ENCODE peak calls at places on chromosomes 16 and 17, in four cellular contexts. X is HepG2, J is GM12878, C is K562. V is an unnamed sample.

GRCh38 chr16:5884996-5885395 is 787.4 kb upstream of the EEF2KMT start:
- DNase-seq in C (no peak), X (no peak), J (no peak), V (no peak)

GRCh38 chr17:49015924-49016774 is 19.0 kb downstream of the IGF2BP1 start:
- DNase-seq in X (no peak), J (no peak), C (no peak), V (no peak)

GRCh38 chr17:77409282-77410161 is 268.8 kb downstream of the SEC14L1 start:
- DNase-seq in X (no peak), C (no peak), J (no peak), V (peak; percentile 70)

GRCh38 chr16:19472487-19472886 is 49.4 kb downstream of the GDE1 start:
- DNase-seq in J (no peak), X (no peak), C (no peak), V (no peak)

GRCh38 chr17:20996724-20997615 is 45.8 kb downstream of the USP22 start:
- DNase-seq in C (no peak), X (no peak), J (no peak), V (no peak)

GRCh38 chr17:7415784-7416183 is 4.3 kb upstream of the SPEM1 start:
- DNase-seq in C (no peak), J (no peak), X (no peak), V (no peak)

GRCh38 chr17:12815642-12816141 is 26.4 kb downstream of the ARHGAP44 start:
- DNase-seq in C (no peak), X (no peak), J (peak; percentile 82), V (no peak)

GRCh38 chr16:89815639-89816348 is 653 bp downstream of the FANCA start:
- DNase-seq in X (no peak), C (peak; percentile 36), J (no peak), V (no peak)

GRCh38 chr16:61887903-61888302 is 148.3 kb downstream of the CDH8 start:
- DNase-seq in C (no peak), X (no peak), J (peak; percentile 19), V (no peak)

DNA sequence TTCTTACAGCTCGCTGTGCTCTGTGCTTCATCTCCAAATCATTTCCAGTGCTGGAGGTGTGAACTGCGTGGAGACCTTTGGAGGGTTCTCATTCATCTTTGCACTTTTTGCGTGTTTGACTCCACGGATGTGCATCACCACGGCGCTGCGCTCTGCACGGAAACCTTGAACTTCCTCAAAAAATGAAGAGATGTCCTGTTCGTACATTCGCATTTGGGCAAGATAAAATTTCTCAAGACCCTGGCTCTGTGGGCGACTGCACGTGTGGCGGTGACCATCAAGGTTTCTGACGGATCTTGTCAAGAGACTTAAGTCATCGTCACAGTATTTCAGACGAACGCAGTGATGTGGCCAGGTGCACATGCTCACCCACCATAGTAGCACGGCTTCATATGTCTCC is 10.3 kb upstream of the PVALEF start:
- DNase-seq in J (no peak), X (no peak), C (no peak), V (no peak)
- TF ChIP-seq CBFB in J (no peak), X (no peak), C (no peak), V (no peak)

GRCh38 chr16:80029381-80029630 is 428.8 kb upstream of the MAF start:
- DNase-seq in C (no peak), X (no peak), J (no peak), V (no peak)
- TF ChIP-seq CREB1 in C (no peak), X (no peak), J (no peak), V (no peak)

GRCh38 chr17:3681565-3681964 is 13.0 kb downstream of the EMC6 start:
- DNase-seq in J (no peak), C (no peak), X (no peak), V (no peak)

GRCh38 chr17:3682033-3682432 is 13.4 kb downstream of the EMC6 start:
- DNase-seq in X (no peak), J (no peak), C (no peak), V (no peak)

GRCh38 chr17:3681057-3681456 is 12.4 kb downstream of the EMC6 start:
- DNase-seq in J (no peak), C (no peak), X (no peak), V (no peak)

GRCh38 chr17:3685174-3685812 is 10.7 kb downstream of the P2RX5 start:
- DNase-seq in C (no peak), X (no peak), J (no peak), V (no peak)

DNA sequence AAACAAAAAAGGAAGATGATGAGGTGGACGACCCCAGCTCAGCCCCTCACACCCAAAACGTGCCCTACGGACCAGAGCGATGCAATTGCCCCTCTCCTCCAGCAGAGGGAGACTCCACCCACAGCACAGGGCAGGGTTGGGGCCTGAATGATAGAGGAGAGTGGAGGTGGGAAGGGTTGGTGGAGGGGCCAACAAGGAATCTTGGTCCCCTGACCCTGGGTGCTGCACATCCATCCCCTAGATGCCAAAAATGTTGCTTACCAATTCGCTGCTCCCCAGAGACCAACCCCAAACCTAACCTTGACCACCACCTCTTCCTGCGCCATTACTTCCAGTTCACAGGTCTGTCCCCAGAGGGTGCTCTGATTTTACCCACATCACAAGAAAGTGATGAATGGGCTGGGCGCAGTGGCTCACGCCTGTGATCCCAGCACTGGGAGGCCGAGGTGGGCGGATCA is 12.9 kb downstream of the P2RX5 start:
- DNase-seq in X (peak; percentile 27), C (peak; percentile 74), J (peak; percentile 48), V (peak; percentile 64)
- TF ChIP-seq CBFB in X (no peak), C (no peak), J (no peak), V (no peak)

GRCh38 chr17:82065193-82065637 is 389 bp downstream of the DUS1L start:
- DNase-seq in C (no peak), X (no peak), J (no peak), V (no peak)

GRCh38 chr17:82062984-82063368 is 2.6 kb downstream of the DUS1L start:
- DNase-seq in J (no peak), X (no peak), C (no peak), V (no peak)

GRCh38 chr17:82063424-82064415 is 1.9 kb downstream of the DUS1L start:
- DNase-seq in C (no peak), X (no peak), J (no peak), V (no peak)

GRCh38 chr17:82064433-82065192 is 991 bp downstream of the DUS1L start:
- DNase-seq in X (peak; percentile 38), C (no peak), J (no peak), V (no peak)

DNA sequence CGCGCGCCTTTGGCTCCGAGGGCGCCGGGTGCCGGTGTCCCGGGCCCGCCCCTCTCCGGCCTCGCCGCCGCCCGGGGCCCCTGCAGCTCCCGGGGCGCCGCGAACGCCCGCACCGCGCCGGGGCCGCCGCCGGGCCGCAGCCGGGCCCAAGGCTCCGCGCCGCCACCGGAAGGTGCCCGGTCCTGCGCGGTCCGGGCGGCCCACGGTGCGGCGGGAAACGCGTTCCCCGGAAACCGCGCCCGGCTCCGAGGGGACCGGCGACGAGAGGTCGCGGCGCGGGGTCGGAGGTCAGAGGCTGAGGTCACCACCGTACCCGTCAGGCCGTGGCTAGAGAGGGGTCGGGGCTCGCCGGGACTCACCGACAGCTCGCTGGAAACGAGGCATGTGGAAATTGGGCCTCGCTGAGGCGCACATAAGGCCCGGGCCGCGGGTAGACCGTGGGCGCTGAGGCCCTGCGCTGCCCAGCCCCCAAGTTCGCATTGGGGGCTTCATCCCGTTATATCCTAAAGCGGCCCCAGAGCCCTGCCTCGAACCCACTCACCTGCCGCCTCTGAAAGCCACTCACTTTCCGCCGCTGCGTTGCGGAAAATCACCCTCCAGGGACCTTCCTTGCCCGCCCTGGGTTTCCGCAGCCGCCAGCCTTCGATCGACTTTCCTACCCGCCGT is at the start of gene DUS1L:
- DNase-seq in X (no peak), C (peak; percentile 87), J (no peak), V (peak; percentile 60)
- TF ChIP-seq CREB1 in X (no peak), C (peak; percentile 75), J (peak; percentile 65), V (no peak)

GRCh38 chr16:11631214-11631613 is 37.0 kb upstream of the SNN start:
- DNase-seq in J (no peak), C (no peak), X (no peak), V (no peak)

GRCh38 chr16:11634307-11634706 is 33.9 kb upstream of the SNN start:
- DNase-seq in C (no peak), X (no peak), J (no peak), V (no peak)

GRCh38 chr16:11630230-11631056 is 37.8 kb upstream of the SNN start:
- DNase-seq in J (no peak), X (peak; percentile 78), C (no peak), V (no peak)

GRCh38 chr16:11633113-11633512 is 35.1 kb upstream of the SNN start:
- DNase-seq in C (no peak), J (no peak), X (no peak), V (no peak)

DNA sequence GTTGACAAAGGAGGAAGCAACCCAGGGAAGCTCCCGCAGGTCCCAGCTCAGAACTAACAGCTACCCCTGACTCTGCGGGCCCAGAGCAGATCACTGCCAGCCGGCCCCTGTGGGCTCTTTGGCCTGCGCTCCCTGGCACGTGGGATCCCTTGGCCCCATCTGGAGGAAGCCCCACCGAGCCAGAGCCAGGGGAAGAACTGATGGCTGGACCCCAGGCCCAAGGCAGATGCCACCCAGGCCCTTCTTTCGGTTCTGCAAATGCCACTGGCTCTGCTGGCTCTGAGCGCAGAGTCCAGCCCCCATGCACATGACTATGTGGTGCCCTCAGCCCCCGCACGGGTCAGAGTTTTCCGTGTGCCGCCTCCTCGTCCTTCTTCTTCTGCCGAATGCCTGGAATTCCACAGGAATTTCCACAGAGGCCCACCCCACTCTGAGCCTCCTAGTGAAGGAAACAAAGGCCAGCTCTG is 35.8 kb upstream of the SNN start:
- DNase-seq in X (peak; percentile 63), C (no peak), J (no peak), V (no peak)
- TF ChIP-seq CBFB in X (no peak), C (no peak), J (no peak), V (no peak)

V was measured in WTC11.